ENCODE peak calls at places on chromosomes 6 and 20, in eight cellular contexts. F is GF-D8; A is HFFc6; H is GM20000; V is activated gamma-delta T cell treated with Interleukin-2 at 50 U/mL for 16 hours; U is amniotic stem cell; Z is stimulated activated CD4-positive, alpha-beta T cell treated with anti-CD3 and anti-CD28 coated beads, Interleukin-15, amount 100 ng/mL, for 1 hour; G is effector CD4-positive, alpha-beta T cell. D is an unnamed sample.

GRCh38 chr6:31115941-31116560 is 1.5 kb downstream of the PSORS1C1 start:
- DNase-seq in H (no peak), A (no peak), Z (no peak), V (no peak), F (no peak), G (no peak), U (no peak), D (no peak)

GRCh38 chr6:77040566-77041195 is 422.6 kb downstream of the HTR1B start:
- DNase-seq in A (peak), H (no peak), Z (no peak), G (no peak), U (no peak), F (no peak), V (no peak), D (no peak)

GRCh38 chr6:73854998-73855718 is 159.2 kb downstream of the CD109 start:
- DNase-seq in A (peak), U (peak), Z (no peak), V (peak), F (peak), G (peak), H (peak), D (peak)

GRCh38 chr6:30107756-30108155 is 5.1 kb downstream of the TRIM31 start:
- DNase-seq in U (no peak), V (no peak), A (no peak), Z (no peak), F (no peak), G (no peak), H (no peak), D (no peak)

GRCh38 chr20:3677733-3678132 is 4.1 kb downstream of the ADAM33 start:
- DNase-seq in U (no peak), V (no peak), A (no peak), Z (no peak), H (no peak), G (no peak), F (no peak), D (no peak)

GRCh38 chr6:159762681-159763293 is 942 bp downstream of the ACAT2 start:
- DNase-seq in Z (no peak), H (peak), U (no peak), A (no peak), G (no peak), V (no peak), F (no peak), D (no peak)

GRCh38 chr20:24502661-24503060 is 33.2 kb downstream of the SYNDIG1 start:
- DNase-seq in U (no peak), Z (no peak), V (no peak), H (no peak), F (no peak), G (no peak), A (peak), D (no peak)

GRCh38 chr6:129510930-129511329 is 199.0 kb downstream of the ARHGAP18 start:
- DNase-seq in H (no peak), F (no peak), U (no peak), V (no peak), Z (no peak), G (no peak), A (no peak), D (no peak)

GRCh38 chr20:2911200-2911599 is 37.9 kb downstream of the PTPRA start:
- DNase-seq in U (no peak), A (no peak), V (no peak), G (no peak), H (no peak), F (no peak), Z (no peak), D (no peak)

GRCh38 chr20:60372822-60373221 is 414.6 kb downstream of the CDH26 start:
- DNase-seq in F (no peak), H (no peak), A (no peak), G (no peak), U (no peak), Z (no peak), V (no peak), D (no peak)

GRCh38 chr6:116450769-116451740 is 10.1 kb upstream of the CALHM6 start:
- DNase-seq in V (no peak), G (no peak), Z (no peak), U (no peak), H (peak), A (no peak), F (peak), D (no peak)

GRCh38 chr6:155171747-155172191 is 92.0 kb upstream of the CLDN20 start:
- DNase-seq in F (no peak), A (peak), G (no peak), H (no peak), Z (no peak), U (no peak), V (no peak), D (no peak)

GRCh38 chr6:38501931-38502330 is 137.8 kb downstream of the BTBD9 start:
- DNase-seq in H (no peak), V (no peak), Z (no peak), F (no peak), G (no peak), U (no peak), A (no peak), D (no peak)

D was measured in HEK293T.